ENCODE peak calls at places on chromosomes 11 and 22, in nine cellular contexts. G, R, E, F, T, S, Q, A and J are unnamed samples.

GRCh38 chr22:32103648-32104326 is 55.3 kb downstream of the C22orf42 start:
- DNase-seq in T (no peak), S (peak), R (no peak), F (no peak), G (no peak), Q (no peak), E (peak), A (no peak), J (peak)

GRCh38 chr22:20814221-20814808 is 40.4 kb downstream of the SERPIND1 start:
- DNase-seq in T (no peak), G (no peak), S (no peak), A (no peak), R (no peak), Q (no peak), E (no peak), F (no peak), J (no peak)

GRCh38 chr11:118148240-118148639 is 4.4 kb downstream of the SCN4B start:
- DNase-seq in T (no peak), A (no peak), R (no peak), S (no peak), E (no peak), Q (no peak), G (no peak), F (no peak), J (no peak)

GRCh38 chr11:123543796-123544195 is 110.6 kb downstream of the SCN3B start:
- DNase-seq in Q (no peak), G (no peak), T (no peak), F (no peak), S (no peak), E (peak), R (no peak), A (peak), J (no peak)

GRCh38 chr22:36379593-36380361 is 8.0 kb downstream of the MYH9 start:
- DNase-seq in G (peak), T (no peak), Q (peak), A (no peak), S (peak), E (no peak), F (no peak), R (no peak), J (no peak)

GRCh38 chr22:32880906-32881596 is 79.5 kb downstream of the TIMP3 start:
- DNase-seq in F (peak), E (no peak), T (no peak), S (no peak), A (peak), G (no peak), R (peak), Q (no peak), J (peak)

GRCh38 chr11:8108430-8108829 is 27.4 kb downstream of the TUB start:
- DNase-seq in F (no peak), Q (no peak), T (no peak), G (no peak), A (no peak), S (no peak), E (no peak), R (no peak), J (no peak)

GRCh38 chr11:113507341-113507740 is 32.1 kb upstream of the DRD2 start:
- DNase-seq in F (no peak), E (no peak), A (no peak), Q (no peak), R (no peak), S (no peak), T (no peak), G (no peak), J (no peak)

GRCh38 chr11:69497221-69497787 is 15.8 kb downstream of the LINC01488 start:
- DNase-seq in G (no peak), T (no peak), F (peak), S (no peak), R (no peak), A (peak), Q (no peak), E (peak), J (no peak)

GRCh38 chr11:87661270-87661669 is 514.0 kb downstream of the RAB38 start:
- DNase-seq in F (no peak), A (no peak), R (no peak), Q (no peak), T (no peak), E (no peak), G (no peak), S (no peak), J (no peak)

GRCh38 chr11:1929621-1930447 is 10.3 kb downstream of the TNNT3 start:
- DNase-seq in Q (no peak), A (no peak), T (no peak), R (no peak), F (no peak), G (no peak), E (no peak), S (no peak), J (no peak)

GRCh38 chr22:20647586-20648305 is 126.2 kb upstream of the SERPIND1 start:
- DNase-seq in A (no peak), E (no peak), T (no peak), R (no peak), G (no peak), Q (no peak), F (no peak), S (no peak), J (no peak)

GRCh38 chr11:72239849-72240460 is 4.0 kb downstream of the PHOX2A start:
- DNase-seq in E (no peak), G (no peak), S (no peak), Q (no peak), F (peak), T (no peak), R (no peak), A (no peak), J (no peak)

GRCh38 chr22:49825436-49825835 is 2.2 kb downstream of the BRD1 start:
- DNase-seq in A (peak), G (no peak), Q (no peak), F (no peak), T (no peak), E (peak), S (no peak), R (no peak), J (no peak)

GRCh38 chr11:73285721-73286120 is 13.6 kb downstream of the P2RY6 start:
- DNase-seq in G (no peak), T (no peak), E (no peak), A (no peak), Q (no peak), R (no peak), S (no peak), F (no peak), J (no peak)

GRCh38 chr11:108793611-108794010 is 128.7 kb downstream of the DDX10 start:
- DNase-seq in R (no peak), F (no peak), S (no peak), E (no peak), G (no peak), Q (no peak), A (no peak), T (no peak), J (no peak)

GRCh38 chr22:47190957-47191323 is 428.5 kb downstream of the TBC1D22A start:
- DNase-seq in E (no peak), Q (no peak), A (no peak), R (no peak), F (no peak), G (no peak), T (no peak), S (no peak), J (no peak)

GRCh38 chr11:82692981-82693380 is 40.7 kb downstream of the FAM181B start:
- DNase-seq in R (no peak), A (no peak), G (no peak), F (no peak), Q (no peak), T (no peak), S (no peak), E (no peak), J (no peak)

GRCh38 chr11:61004037-61004641 is 32.7 kb downstream of the CD6 start:
- DNase-seq in R (no peak), A (peak), G (peak), T (no peak), S (peak), F (no peak), E (no peak), Q (peak), J (peak)

GRCh38 chr11:58575377-58576020 is at the start of gene LPXN:
- DNase-seq in G (peak), F (no peak), E (no peak), T (no peak), S (peak), R (peak), Q (peak), A (peak), J (peak)

GRCh38 chr11:63892233-63892632 is 24.7 kb downstream of the RCOR2 start:
- DNase-seq in R (no peak), Q (no peak), S (no peak), A (peak), E (peak), T (no peak), F (peak), G (no peak), J (peak)

GRCh38 chr11:102553835-102554282 is 23.3 kb upstream of the MMP7 start:
- DNase-seq in Q (no peak), T (no peak), E (peak), R (no peak), F (no peak), S (no peak), G (no peak), A (no peak), J (no peak)

GRCh38 chr11:102416974-102417373 is 35.6 kb downstream of the TMEM123 start:
- DNase-seq in A (no peak), G (no peak), E (no peak), Q (no peak), R (no peak), S (peak), T (no peak), F (no peak), J (no peak)

GRCh38 chr22:24420072-24420976 is 7.1 kb upstream of the ADORA2A start:
- DNase-seq in E (no peak), R (no peak), G (no peak), S (no peak), Q (no peak), T (no peak), F (no peak), A (no peak), J (no peak)

GRCh38 chr22:49381595-49382450 is 445.9 kb downstream of the BRD1 start:
- DNase-seq in R (no peak), S (no peak), G (no peak), T (no peak), A (no peak), Q (no peak), F (no peak), E (no peak), J (no peak)

GRCh38 chr11:36239636-36240035 is 49.6 kb downstream of the COMMD9 start:
- DNase-seq in A (no peak), G (no peak), T (no peak), R (no peak), F (no peak), E (no peak), Q (no peak), S (no peak), J (no peak)

GRCh38 chr22:47067331-47067890 is 305.0 kb downstream of the TBC1D22A start:
- DNase-seq in T (no peak), F (no peak), S (no peak), A (no peak), G (no peak), R (no peak), Q (no peak), E (no peak), J (no peak)

GRCh38 chr11:32531528-32531927 is 52.1 kb upstream of the EIF3M start:
- DNase-seq in A (no peak), R (no peak), E (peak), Q (no peak), S (no peak), T (no peak), G (no peak), F (no peak), J (no peak)